ENCODE peak calls at places on chromosomes 11 and 22, in eight cellular contexts. L, C, B, U, R, P, J and I are unnamed samples.

GRCh38 chr11:62556872-62557631 is 10.4 kb upstream of the AHNAK start:
- DNase-seq in C (no peak), J (no peak), R (no peak), U (no peak), B (peak; percentile 55), L (peak; percentile 33), P (no peak), I (no peak)

GRCh38 chr11:25991476-25991875 is 340.5 kb upstream of the ANO3 start:
- DNase-seq in U (no peak), L (no peak), R (no peak), C (no peak), J (no peak), B (no peak), P (no peak), I (no peak)

GRCh38 chr11:31487848-31488247 is 21.6 kb downstream of the IMMP1L start:
- DNase-seq in L (no peak), C (peak; percentile 27), R (peak; percentile 41), J (peak; percentile 81), B (peak; percentile 70), P (no peak), U (peak; percentile 30), I (no peak)

GRCh38 chr11:124758355-124759267 is 3.5 kb downstream of the ESAM start:
- DNase-seq in P (peak; percentile 83), C (no peak), U (peak; percentile 94), B (peak; percentile 51), R (peak; percentile 94), L (peak; percentile 78), J (peak; percentile 73), I (peak; percentile 95)

GRCh38 chr22:30806391-30806861 is 111.8 kb downstream of the OSBP2 start:
- DNase-seq in J (peak; percentile 54), C (no peak), U (no peak), L (no peak), B (peak; percentile 81), R (peak; percentile 60), P (no peak), I (no peak)

GRCh38 chr11:21838422-21838821 is 354.5 kb upstream of the ANO5 start:
- DNase-seq in C (no peak), P (no peak), L (no peak), U (no peak), B (no peak), R (no peak), J (no peak), I (no peak)

GRCh38 chr11:12802418-12803085 is 128.3 kb downstream of the TEAD1 start:
- DNase-seq in C (no peak), P (peak; percentile 90), B (peak; percentile 95), L (no peak), R (peak; percentile 73), J (peak; percentile 79), U (peak; percentile 94), I (no peak)

GRCh38 chr22:39773976-39774539 is 119.5 kb downstream of the ENTHD1 start:
- DNase-seq in J (peak; percentile 1), P (no peak), B (peak; percentile 25), U (peak; percentile 27), L (no peak), C (no peak), R (no peak), I (no peak)

GRCh38 chr22:20211409-20211996 is 56.6 kb downstream of the RTN4R start:
- DNase-seq in J (no peak), P (no peak), B (no peak), C (no peak), U (no peak), R (no peak), L (no peak), I (no peak)

GRCh38 chr11:65900125-65900898 is at the start of gene FOSL1:
- DNase-seq in P (peak; percentile 91), C (peak; percentile 89), R (peak; percentile 84), B (peak; percentile 99), U (peak; percentile 95), L (peak; percentile 92), J (peak; percentile 96), I (peak; percentile 98)

GRCh38 chr11:103789957-103790356 is 246.5 kb upstream of the DDI1 start:
- DNase-seq in B (no peak), J (peak; percentile 38), L (no peak), R (no peak), C (no peak), U (no peak), P (no peak), I (no peak)

GRCh38 chr11:47003180-47003877 is 66.8 kb downstream of the CSTPP1 start:
- DNase-seq in J (no peak), P (no peak), R (no peak), U (no peak), B (no peak), C (no peak), L (no peak), I (no peak)

GRCh38 chr11:32893947-32894827 is 1.6 kb downstream of the QSER1 start:
- DNase-seq in J (peak; percentile 88), C (peak; percentile 66), B (peak; percentile 78), R (peak; percentile 69), L (no peak), U (peak; percentile 69), P (no peak), I (peak; percentile 29)

GRCh38 chr11:11422291-11423128 is 69.5 kb upstream of the CSNK2A3 start:
- DNase-seq in B (peak; percentile 38), C (no peak), J (no peak), L (no peak), U (no peak), R (peak; percentile 36), P (no peak), I (no peak)

GRCh38 chr11:67248653-67249052 is 17.6 kb upstream of the GRK2 start:
- DNase-seq in U (no peak), C (no peak), B (peak; percentile 99), L (peak; percentile 89), J (no peak), P (no peak), R (no peak), I (peak; percentile 89)

GRCh38 chr11:62504158-62504973 is 42.2 kb downstream of the AHNAK start:
- DNase-seq in J (no peak), B (no peak), U (peak; percentile 41), C (no peak), L (no peak), R (peak; percentile 33), P (no peak), I (no peak)

GRCh38 chr11:96614846-96615245 is 225.0 kb downstream of the JRKL start:
- DNase-seq in J (no peak), L (no peak), U (no peak), P (no peak), R (peak; percentile 25), B (no peak), C (no peak), I (no peak)

GRCh38 chr11:121652982-121653381 is 200.2 kb upstream of the SORL1-AS1 start:
- DNase-seq in L (no peak), J (peak; percentile 60), U (peak; percentile 46), P (no peak), B (peak; percentile 30), R (peak; percentile 75), C (no peak), I (no peak)

GRCh38 chr22:45878051-45878764 is 98.8 kb downstream of the WNT7B start:
- DNase-seq in J (no peak), U (no peak), R (peak; percentile 75), P (no peak), C (no peak), B (no peak), L (peak; percentile 39), I (peak; percentile 75)

GRCh38 chr11:97622795-97623194 is 1233.0 kb downstream of the JRKL start:
- DNase-seq in R (no peak), B (no peak), L (no peak), C (no peak), P (no peak), J (peak; percentile 69), U (no peak), I (no peak)

GRCh38 chr11:69158301-69159152 is 2.8 kb downstream of the SMIM38 start:
- DNase-seq in U (no peak), P (no peak), L (no peak), C (no peak), R (no peak), J (no peak), B (no peak), I (no peak)

GRCh38 chr11:119433369-119433749 is 10.4 kb upstream of the THY1 start:
- DNase-seq in U (no peak), B (peak; percentile 86), R (no peak), C (no peak), L (no peak), P (no peak), J (peak; percentile 33), I (no peak)
- H3K4me3 ChIP-seq in U (no peak overlapping the region), B (no peak overlapping the region), R (no peak overlapping the region), C (peak overlapping the region; percentile 50), L (no peak overlapping the region), P (no peak overlapping the region), J (no peak overlapping the region), I (no peak overlapping the region)

DNA sequence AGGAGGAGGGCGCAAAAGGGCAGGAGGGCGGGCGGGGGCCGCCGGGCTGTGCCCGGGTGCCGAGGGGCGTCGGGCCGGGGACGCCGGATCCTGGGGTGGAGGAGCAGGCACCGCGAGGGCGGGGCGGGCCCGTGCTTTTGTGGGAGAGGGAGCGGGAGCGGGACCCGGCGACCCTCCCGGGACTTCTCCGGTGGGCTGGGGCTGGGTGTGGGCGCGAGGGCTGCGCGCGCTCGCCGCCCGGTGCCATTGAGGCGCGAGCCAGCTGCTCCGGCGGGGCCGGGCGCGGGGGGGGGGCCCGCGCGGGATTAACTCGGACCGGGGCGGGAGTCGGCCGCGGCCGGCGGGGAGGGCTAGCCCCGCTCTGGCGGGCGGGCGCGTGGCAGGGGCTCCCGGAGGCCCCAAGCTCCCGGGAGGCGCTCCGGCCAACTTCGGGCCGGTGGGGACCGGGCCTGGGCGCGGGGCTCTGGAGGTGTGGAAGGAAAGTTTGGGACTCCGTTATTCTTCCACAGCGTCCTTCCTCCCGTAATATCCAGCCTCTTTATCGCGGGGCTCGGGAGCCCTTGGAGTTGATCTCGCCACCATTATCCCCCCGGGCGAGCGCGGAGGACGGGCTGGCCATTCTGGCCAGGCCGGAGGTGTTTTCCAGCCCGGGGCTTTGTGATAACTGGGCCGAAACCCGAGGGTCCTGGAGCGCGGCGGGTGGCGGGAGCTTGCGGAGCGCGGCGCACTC is 941 bp downstream of the CECR2 start:
- DNase-seq in B (no peak), P (peak; percentile 34), C (no peak), U (peak; percentile 60), R (peak; percentile 76), J (peak; percentile 20), L (peak; percentile 70), I (no peak)
- H3K4me3 ChIP-seq in B (no peak overlapping the region), P (peak overlapping the region; percentile 49), C (no peak overlapping the region), U (peak overlapping the region; percentile 78), R (peak overlapping the region; percentile 100), J (peak overlapping the region; percentile 74), L (peak overlapping the region; percentile 92), I (peak overlapping the region; percentile 50)

DNA sequence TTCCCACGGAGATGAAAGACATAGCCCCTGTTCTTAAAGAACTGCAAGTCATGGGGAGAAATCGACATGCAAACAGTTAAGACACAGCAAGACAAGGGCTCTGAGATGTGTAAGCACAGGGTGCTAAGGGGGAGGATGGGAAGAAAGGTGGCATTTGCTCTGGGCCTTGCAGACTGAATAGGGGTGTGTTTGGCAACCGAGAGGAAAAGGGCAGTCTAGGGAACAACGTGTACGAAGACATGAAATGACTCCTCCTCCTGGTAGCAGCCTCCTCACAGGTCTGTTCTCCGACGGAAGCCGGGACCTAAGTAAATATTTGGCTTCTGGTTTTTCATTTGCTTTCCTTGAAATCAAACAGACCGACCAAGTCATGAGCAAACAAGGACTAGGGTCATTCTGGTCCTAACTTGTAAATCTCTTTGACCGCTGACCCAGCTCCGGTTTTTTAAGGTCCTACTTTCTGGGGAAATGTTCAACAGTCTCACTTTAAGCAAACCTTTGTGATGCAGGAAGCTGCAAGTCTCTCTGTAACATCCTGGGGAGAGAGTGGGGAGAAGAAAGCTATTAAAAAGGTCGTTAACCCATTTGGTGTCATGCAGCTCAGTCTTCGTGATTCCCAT is 19.7 kb downstream of the NNMT start:
- DNase-seq in L (no peak), P (no peak), U (peak; percentile 68), B (peak; percentile 94), C (no peak), J (peak; percentile 43), R (no peak), I (no peak)
- H3K4me3 ChIP-seq in L (no peak overlapping the region), P (no peak overlapping the region), U (no peak overlapping the region), B (peak overlapping the region; percentile 7), C (no peak overlapping the region), J (no peak overlapping the region), R (no peak overlapping the region), I (no peak overlapping the region)

GRCh38 chr11:119854521-119854920 is 125.5 kb upstream of the NECTIN1 start:
- DNase-seq in C (no peak), B (peak; percentile 9), R (no peak), P (no peak), J (no peak), L (no peak), U (no peak), I (no peak)
- H3K4me3 ChIP-seq in C (no peak overlapping the region), B (peak overlapping the region; percentile 61), R (no peak overlapping the region), P (no peak overlapping the region), J (no peak overlapping the region), L (no peak overlapping the region), U (no peak overlapping the region), I (no peak overlapping the region)